ENCODE peak calls at places on chromosomes 1 and 21, in ten cellular contexts. One of them, this sample, is unnamed.
A peak's percentile ranks its signal among the peaks of the same experiment; 100 is the strongest.

GRCh38 chr21:32698971-32699693 is 28.7 kb downstream of the SYNJ1 start:
- DNase-seq in SJSA1: no peak
- DNase-seq in activated CD4-positive, alpha-beta T cell treated with anti-CD3 and anti-CD28 coated beads, Interleukin-2, amount 10 ng/mL, durations not matched to agents 24 days and 14 days: peak; percentile 45
- DNase-seq in activated T-cell treated with anti-CD3 and anti-CD28 coated beads, Interleukin-2, amount 50 U/mL, for 1 hour: no peak
- DNase-seq in Right ventricle myocardium superior: no peak
- DNase-seq in lower leg skin: no peak
- DNase-seq in CD4-positive, alpha-beta memory T cell: no peak
- DNase-seq in stimulated activated naive CD4-positive, alpha-beta T cell treated with Interleukin-2 at 50 U/mL for 16 hours: no peak
- DNase-seq in H7: no peak
- DNase-seq in HFFc6: no peak
- DNase-seq in this sample: no peak

GRCh38 chr1:159141584-159142518 is 29.6 kb upstream of the CADM3 start:
- DNase-seq in SJSA1: no peak
- DNase-seq in activated CD4-positive, alpha-beta T cell treated with anti-CD3 and anti-CD28 coated beads, Interleukin-2, amount 10 ng/mL, durations not matched to agents 24 days and 14 days: no peak
- DNase-seq in activated T-cell treated with anti-CD3 and anti-CD28 coated beads, Interleukin-2, amount 50 U/mL, for 1 hour: no peak
- DNase-seq in Right ventricle myocardium superior: no peak
- DNase-seq in lower leg skin: no peak
- DNase-seq in CD4-positive, alpha-beta memory T cell: no peak
- DNase-seq in stimulated activated naive CD4-positive, alpha-beta T cell treated with Interleukin-2 at 50 U/mL for 16 hours: no peak
- DNase-seq in H7: peak; percentile 44
- DNase-seq in HFFc6: peak; percentile 66
- DNase-seq in this sample: no peak

GRCh38 chr1:204326891-204327290 is 32.8 kb downstream of the PLEKHA6 start:
- DNase-seq in SJSA1: no peak
- DNase-seq in activated CD4-positive, alpha-beta T cell treated with anti-CD3 and anti-CD28 coated beads, Interleukin-2, amount 10 ng/mL, durations not matched to agents 24 days and 14 days: no peak
- DNase-seq in activated T-cell treated with anti-CD3 and anti-CD28 coated beads, Interleukin-2, amount 50 U/mL, for 1 hour: no peak
- DNase-seq in Right ventricle myocardium superior: no peak
- DNase-seq in lower leg skin: no peak
- DNase-seq in CD4-positive, alpha-beta memory T cell: no peak
- DNase-seq in stimulated activated naive CD4-positive, alpha-beta T cell treated with Interleukin-2 at 50 U/mL for 16 hours: no peak
- DNase-seq in H7: no peak
- DNase-seq in HFFc6: no peak
- DNase-seq in this sample: no peak

GRCh38 chr21:39103689-39104088 is 79.6 kb downstream of the PSMG1 start:
- DNase-seq in SJSA1: no peak
- DNase-seq in activated CD4-positive, alpha-beta T cell treated with anti-CD3 and anti-CD28 coated beads, Interleukin-2, amount 10 ng/mL, durations not matched to agents 24 days and 14 days: no peak
- DNase-seq in activated T-cell treated with anti-CD3 and anti-CD28 coated beads, Interleukin-2, amount 50 U/mL, for 1 hour: no peak
- DNase-seq in Right ventricle myocardium superior: no peak
- DNase-seq in lower leg skin: no peak
- DNase-seq in CD4-positive, alpha-beta memory T cell: no peak
- DNase-seq in stimulated activated naive CD4-positive, alpha-beta T cell treated with Interleukin-2 at 50 U/mL for 16 hours: no peak
- DNase-seq in H7: no peak
- DNase-seq in HFFc6: peak; percentile 28
- DNase-seq in this sample: peak; percentile 84

GRCh38 chr1:85313888-85314696 is 37.7 kb upstream of the BCL10 start:
- DNase-seq in SJSA1: peak; percentile 87
- DNase-seq in activated CD4-positive, alpha-beta T cell treated with anti-CD3 and anti-CD28 coated beads, Interleukin-2, amount 10 ng/mL, durations not matched to agents 24 days and 14 days: no peak
- DNase-seq in activated T-cell treated with anti-CD3 and anti-CD28 coated beads, Interleukin-2, amount 50 U/mL, for 1 hour: no peak
- DNase-seq in Right ventricle myocardium superior: no peak
- DNase-seq in lower leg skin: peak; percentile 58
- DNase-seq in CD4-positive, alpha-beta memory T cell: no peak
- DNase-seq in stimulated activated naive CD4-positive, alpha-beta T cell treated with Interleukin-2 at 50 U/mL for 16 hours: no peak
- DNase-seq in H7: no peak
- DNase-seq in HFFc6: peak; percentile 96
- DNase-seq in this sample: peak; percentile 76

GRCh38 chr1:234743866-234744581 is 134.0 kb upstream of the IRF2BP2 start:
- DNase-seq in SJSA1: peak; percentile 59
- DNase-seq in activated CD4-positive, alpha-beta T cell treated with anti-CD3 and anti-CD28 coated beads, Interleukin-2, amount 10 ng/mL, durations not matched to agents 24 days and 14 days: no peak
- DNase-seq in activated T-cell treated with anti-CD3 and anti-CD28 coated beads, Interleukin-2, amount 50 U/mL, for 1 hour: no peak
- DNase-seq in Right ventricle myocardium superior: no peak
- DNase-seq in lower leg skin: no peak
- DNase-seq in CD4-positive, alpha-beta memory T cell: no peak
- DNase-seq in stimulated activated naive CD4-positive, alpha-beta T cell treated with Interleukin-2 at 50 U/mL for 16 hours: no peak
- DNase-seq in H7: peak; percentile 72
- DNase-seq in HFFc6: no peak
- DNase-seq in this sample: no peak

GRCh38 chr1:25502957-25503356 is 40.4 kb upstream of the LDLRAP1 start:
- DNase-seq in SJSA1: no peak
- DNase-seq in activated CD4-positive, alpha-beta T cell treated with anti-CD3 and anti-CD28 coated beads, Interleukin-2, amount 10 ng/mL, durations not matched to agents 24 days and 14 days: no peak
- DNase-seq in activated T-cell treated with anti-CD3 and anti-CD28 coated beads, Interleukin-2, amount 50 U/mL, for 1 hour: no peak
- DNase-seq in Right ventricle myocardium superior: no peak
- DNase-seq in lower leg skin: no peak
- DNase-seq in CD4-positive, alpha-beta memory T cell: no peak
- DNase-seq in stimulated activated naive CD4-positive, alpha-beta T cell treated with Interleukin-2 at 50 U/mL for 16 hours: no peak
- DNase-seq in H7: no peak
- DNase-seq in HFFc6: peak; percentile 10
- DNase-seq in this sample: peak; percentile 56

GRCh38 chr1:4868521-4868920 is 214.1 kb downstream of the AJAP1 start:
- DNase-seq in SJSA1: no peak
- DNase-seq in activated CD4-positive, alpha-beta T cell treated with anti-CD3 and anti-CD28 coated beads, Interleukin-2, amount 10 ng/mL, durations not matched to agents 24 days and 14 days: no peak
- DNase-seq in activated T-cell treated with anti-CD3 and anti-CD28 coated beads, Interleukin-2, amount 50 U/mL, for 1 hour: no peak
- DNase-seq in Right ventricle myocardium superior: no peak
- DNase-seq in lower leg skin: no peak
- DNase-seq in CD4-positive, alpha-beta memory T cell: no peak
- DNase-seq in stimulated activated naive CD4-positive, alpha-beta T cell treated with Interleukin-2 at 50 U/mL for 16 hours: no peak
- DNase-seq in H7: no peak
- DNase-seq in HFFc6: no peak
- DNase-seq in this sample: no peak

GRCh38 chr1:91564888-91565700 is 64.4 kb downstream of the CDC7 start:
- DNase-seq in SJSA1: no peak
- DNase-seq in activated CD4-positive, alpha-beta T cell treated with anti-CD3 and anti-CD28 coated beads, Interleukin-2, amount 10 ng/mL, durations not matched to agents 24 days and 14 days: no peak
- DNase-seq in activated T-cell treated with anti-CD3 and anti-CD28 coated beads, Interleukin-2, amount 50 U/mL, for 1 hour: no peak
- DNase-seq in Right ventricle myocardium superior: no peak
- DNase-seq in lower leg skin: peak; percentile 63
- DNase-seq in CD4-positive, alpha-beta memory T cell: no peak
- DNase-seq in stimulated activated naive CD4-positive, alpha-beta T cell treated with Interleukin-2 at 50 U/mL for 16 hours: no peak
- DNase-seq in H7: peak; percentile 47
- DNase-seq in HFFc6: peak; percentile 10
- DNase-seq in this sample: no peak

GRCh38 chr1:94947453-94947852 is 20.5 kb upstream of the CNN3 start:
- DNase-seq in SJSA1: no peak
- DNase-seq in activated CD4-positive, alpha-beta T cell treated with anti-CD3 and anti-CD28 coated beads, Interleukin-2, amount 10 ng/mL, durations not matched to agents 24 days and 14 days: no peak
- DNase-seq in activated T-cell treated with anti-CD3 and anti-CD28 coated beads, Interleukin-2, amount 50 U/mL, for 1 hour: no peak
- DNase-seq in Right ventricle myocardium superior: no peak
- DNase-seq in lower leg skin: no peak
- DNase-seq in CD4-positive, alpha-beta memory T cell: no peak
- DNase-seq in stimulated activated naive CD4-positive, alpha-beta T cell treated with Interleukin-2 at 50 U/mL for 16 hours: no peak
- DNase-seq in H7: no peak
- DNase-seq in HFFc6: peak; percentile 81
- DNase-seq in this sample: peak; percentile 78

GRCh38 chr21:34191876-34192275 is 118.5 kb downstream of the MRPS6 start:
- DNase-seq in SJSA1: no peak
- DNase-seq in activated CD4-positive, alpha-beta T cell treated with anti-CD3 and anti-CD28 coated beads, Interleukin-2, amount 10 ng/mL, durations not matched to agents 24 days and 14 days: peak; percentile 53
- DNase-seq in activated T-cell treated with anti-CD3 and anti-CD28 coated beads, Interleukin-2, amount 50 U/mL, for 1 hour: no peak
- DNase-seq in Right ventricle myocardium superior: no peak
- DNase-seq in lower leg skin: no peak
- DNase-seq in CD4-positive, alpha-beta memory T cell: no peak
- DNase-seq in stimulated activated naive CD4-positive, alpha-beta T cell treated with Interleukin-2 at 50 U/mL for 16 hours: no peak
- DNase-seq in H7: no peak
- DNase-seq in HFFc6: no peak
- DNase-seq in this sample: no peak

GRCh38 chr1:110067429-110067956 is 3.0 kb downstream of the ALX3 start:
- DNase-seq in SJSA1: no peak
- DNase-seq in activated CD4-positive, alpha-beta T cell treated with anti-CD3 and anti-CD28 coated beads, Interleukin-2, amount 10 ng/mL, durations not matched to agents 24 days and 14 days: no peak
- DNase-seq in activated T-cell treated with anti-CD3 and anti-CD28 coated beads, Interleukin-2, amount 50 U/mL, for 1 hour: no peak
- DNase-seq in Right ventricle myocardium superior: no peak
- DNase-seq in lower leg skin: no peak
- DNase-seq in CD4-positive, alpha-beta memory T cell: no peak
- DNase-seq in stimulated activated naive CD4-positive, alpha-beta T cell treated with Interleukin-2 at 50 U/mL for 16 hours: no peak
- DNase-seq in H7: peak; percentile 82
- DNase-seq in HFFc6: no peak
- DNase-seq in this sample: peak; percentile 24

GRCh38 chr1:244391761-244392160 is 59.9 kb downstream of the ADSS2 start:
- DNase-seq in SJSA1: no peak
- DNase-seq in activated CD4-positive, alpha-beta T cell treated with anti-CD3 and anti-CD28 coated beads, Interleukin-2, amount 10 ng/mL, durations not matched to agents 24 days and 14 days: no peak
- DNase-seq in activated T-cell treated with anti-CD3 and anti-CD28 coated beads, Interleukin-2, amount 50 U/mL, for 1 hour: no peak
- DNase-seq in Right ventricle myocardium superior: no peak
- DNase-seq in lower leg skin: no peak
- DNase-seq in CD4-positive, alpha-beta memory T cell: no peak
- DNase-seq in stimulated activated naive CD4-positive, alpha-beta T cell treated with Interleukin-2 at 50 U/mL for 16 hours: no peak
- DNase-seq in H7: no peak
- DNase-seq in HFFc6: peak; percentile 68
- DNase-seq in this sample: peak; percentile 54

GRCh38 chr1:12001249-12001917 is 17.9 kb upstream of the MIIP start:
- DNase-seq in SJSA1: no peak
- DNase-seq in activated CD4-positive, alpha-beta T cell treated with anti-CD3 and anti-CD28 coated beads, Interleukin-2, amount 10 ng/mL, durations not matched to agents 24 days and 14 days: peak; percentile 87
- DNase-seq in activated T-cell treated with anti-CD3 and anti-CD28 coated beads, Interleukin-2, amount 50 U/mL, for 1 hour: peak; percentile 28
- DNase-seq in Right ventricle myocardium superior: peak; percentile 42
- DNase-seq in lower leg skin: no peak
- DNase-seq in CD4-positive, alpha-beta memory T cell: no peak
- DNase-seq in stimulated activated naive CD4-positive, alpha-beta T cell treated with Interleukin-2 at 50 U/mL for 16 hours: peak; percentile 40
- DNase-seq in H7: peak; percentile 83
- DNase-seq in HFFc6: no peak
- DNase-seq in this sample: peak; percentile 56

GRCh38 chr1:172882791-172883386 is 167.9 kb downstream of the TNFSF18 start:
- DNase-seq in SJSA1: no peak
- DNase-seq in activated CD4-positive, alpha-beta T cell treated with anti-CD3 and anti-CD28 coated beads, Interleukin-2, amount 10 ng/mL, durations not matched to agents 24 days and 14 days: no peak
- DNase-seq in activated T-cell treated with anti-CD3 and anti-CD28 coated beads, Interleukin-2, amount 50 U/mL, for 1 hour: no peak
- DNase-seq in Right ventricle myocardium superior: no peak
- DNase-seq in lower leg skin: no peak
- DNase-seq in CD4-positive, alpha-beta memory T cell: no peak
- DNase-seq in stimulated activated naive CD4-positive, alpha-beta T cell treated with Interleukin-2 at 50 U/mL for 16 hours: no peak
- DNase-seq in H7: no peak
- DNase-seq in HFFc6: no peak
- DNase-seq in this sample: no peak

GRCh38 chr1:231315887-231316286 is 21.8 kb downstream of the EXOC8 start:
- DNase-seq in SJSA1: peak; percentile 56
- DNase-seq in activated CD4-positive, alpha-beta T cell treated with anti-CD3 and anti-CD28 coated beads, Interleukin-2, amount 10 ng/mL, durations not matched to agents 24 days and 14 days: peak; percentile 84
- DNase-seq in activated T-cell treated with anti-CD3 and anti-CD28 coated beads, Interleukin-2, amount 50 U/mL, for 1 hour: peak; percentile 48
- DNase-seq in Right ventricle myocardium superior: no peak
- DNase-seq in lower leg skin: no peak
- DNase-seq in CD4-positive, alpha-beta memory T cell: no peak
- DNase-seq in stimulated activated naive CD4-positive, alpha-beta T cell treated with Interleukin-2 at 50 U/mL for 16 hours: peak; percentile 3
- DNase-seq in H7: peak; percentile 80
- DNase-seq in HFFc6: no peak
- DNase-seq in this sample: peak; percentile 34

GRCh38 chr1:194225781-194226180 is 1039.4 kb upstream of the B3GALT2 start:
- DNase-seq in SJSA1: no peak
- DNase-seq in activated CD4-positive, alpha-beta T cell treated with anti-CD3 and anti-CD28 coated beads, Interleukin-2, amount 10 ng/mL, durations not matched to agents 24 days and 14 days: no peak
- DNase-seq in activated T-cell treated with anti-CD3 and anti-CD28 coated beads, Interleukin-2, amount 50 U/mL, for 1 hour: no peak
- DNase-seq in Right ventricle myocardium superior: no peak
- DNase-seq in lower leg skin: no peak
- DNase-seq in CD4-positive, alpha-beta memory T cell: peak; percentile 44
- DNase-seq in stimulated activated naive CD4-positive, alpha-beta T cell treated with Interleukin-2 at 50 U/mL for 16 hours: no peak
- DNase-seq in H7: no peak
- DNase-seq in HFFc6: no peak
- DNase-seq in this sample: no peak

GRCh38 chr1:21261551-21262281 is 28.5 kb downstream of the ECE1 start:
- DNase-seq in SJSA1: peak; percentile 91
- DNase-seq in activated CD4-positive, alpha-beta T cell treated with anti-CD3 and anti-CD28 coated beads, Interleukin-2, amount 10 ng/mL, durations not matched to agents 24 days and 14 days: peak; percentile 63
- DNase-seq in activated T-cell treated with anti-CD3 and anti-CD28 coated beads, Interleukin-2, amount 50 U/mL, for 1 hour: no peak
- DNase-seq in Right ventricle myocardium superior: peak; percentile 81
- DNase-seq in lower leg skin: peak; percentile 72
- DNase-seq in CD4-positive, alpha-beta memory T cell: no peak
- DNase-seq in stimulated activated naive CD4-positive, alpha-beta T cell treated with Interleukin-2 at 50 U/mL for 16 hours: no peak
- DNase-seq in H7: no peak
- DNase-seq in HFFc6: peak; percentile 96
- DNase-seq in this sample: peak; percentile 100

GRCh38 chr1:44326821-44327465 is 28.1 kb downstream of the ERI3 start:
- DNase-seq in SJSA1: no peak
- DNase-seq in activated CD4-positive, alpha-beta T cell treated with anti-CD3 and anti-CD28 coated beads, Interleukin-2, amount 10 ng/mL, durations not matched to agents 24 days and 14 days: no peak
- DNase-seq in activated T-cell treated with anti-CD3 and anti-CD28 coated beads, Interleukin-2, amount 50 U/mL, for 1 hour: no peak
- DNase-seq in Right ventricle myocardium superior: no peak
- DNase-seq in lower leg skin: no peak
- DNase-seq in CD4-positive, alpha-beta memory T cell: no peak
- DNase-seq in stimulated activated naive CD4-positive, alpha-beta T cell treated with Interleukin-2 at 50 U/mL for 16 hours: no peak
- DNase-seq in H7: no peak
- DNase-seq in HFFc6: no peak
- DNase-seq in this sample: no peak

GRCh38 chr1:172582889-172583288 is 49.9 kb downstream of the SUCO start:
- DNase-seq in SJSA1: no peak
- DNase-seq in activated CD4-positive, alpha-beta T cell treated with anti-CD3 and anti-CD28 coated beads, Interleukin-2, amount 10 ng/mL, durations not matched to agents 24 days and 14 days: no peak
- DNase-seq in activated T-cell treated with anti-CD3 and anti-CD28 coated beads, Interleukin-2, amount 50 U/mL, for 1 hour: no peak
- DNase-seq in Right ventricle myocardium superior: no peak
- DNase-seq in lower leg skin: no peak
- DNase-seq in CD4-positive, alpha-beta memory T cell: no peak
- DNase-seq in stimulated activated naive CD4-positive, alpha-beta T cell treated with Interleukin-2 at 50 U/mL for 16 hours: no peak
- DNase-seq in H7: no peak
- DNase-seq in HFFc6: no peak
- DNase-seq in this sample: no peak

GRCh38 chr1:14113841-14114567 is 414.0 kb downstream of the PRDM2 start:
- DNase-seq in SJSA1: no peak
- DNase-seq in activated CD4-positive, alpha-beta T cell treated with anti-CD3 and anti-CD28 coated beads, Interleukin-2, amount 10 ng/mL, durations not matched to agents 24 days and 14 days: peak; percentile 57
- DNase-seq in activated T-cell treated with anti-CD3 and anti-CD28 coated beads, Interleukin-2, amount 50 U/mL, for 1 hour: no peak
- DNase-seq in Right ventricle myocardium superior: no peak
- DNase-seq in lower leg skin: no peak
- DNase-seq in CD4-positive, alpha-beta memory T cell: no peak
- DNase-seq in stimulated activated naive CD4-positive, alpha-beta T cell treated with Interleukin-2 at 50 U/mL for 16 hours: no peak
- DNase-seq in H7: peak; percentile 67
- DNase-seq in HFFc6: no peak
- DNase-seq in this sample: no peak

GRCh38 chr1:160806109-160806665 is 10.2 kb downstream of the LY9 start:
- DNase-seq in SJSA1: no peak
- DNase-seq in activated CD4-positive, alpha-beta T cell treated with anti-CD3 and anti-CD28 coated beads, Interleukin-2, amount 10 ng/mL, durations not matched to agents 24 days and 14 days: no peak
- DNase-seq in activated T-cell treated with anti-CD3 and anti-CD28 coated beads, Interleukin-2, amount 50 U/mL, for 1 hour: no peak
- DNase-seq in Right ventricle myocardium superior: no peak
- DNase-seq in lower leg skin: no peak
- DNase-seq in CD4-positive, alpha-beta memory T cell: no peak
- DNase-seq in stimulated activated naive CD4-positive, alpha-beta T cell treated with Interleukin-2 at 50 U/mL for 16 hours: no peak
- DNase-seq in H7: peak; percentile 12
- DNase-seq in HFFc6: no peak
- DNase-seq in this sample: no peak

GRCh38 chr21:27813750-27814149 is 846.9 kb upstream of the ADAMTS5 start:
- DNase-seq in SJSA1: no peak
- DNase-seq in activated CD4-positive, alpha-beta T cell treated with anti-CD3 and anti-CD28 coated beads, Interleukin-2, amount 10 ng/mL, durations not matched to agents 24 days and 14 days: no peak
- DNase-seq in activated T-cell treated with anti-CD3 and anti-CD28 coated beads, Interleukin-2, amount 50 U/mL, for 1 hour: no peak
- DNase-seq in Right ventricle myocardium superior: peak; percentile 49
- DNase-seq in lower leg skin: no peak
- DNase-seq in CD4-positive, alpha-beta memory T cell: no peak
- DNase-seq in stimulated activated naive CD4-positive, alpha-beta T cell treated with Interleukin-2 at 50 U/mL for 16 hours: no peak
- DNase-seq in H7: no peak
- DNase-seq in HFFc6: no peak
- DNase-seq in this sample: no peak

GRCh38 chr1:244273845-244274619 is 177.7 kb downstream of the ADSS2 start:
- DNase-seq in SJSA1: peak; percentile 93
- DNase-seq in activated CD4-positive, alpha-beta T cell treated with anti-CD3 and anti-CD28 coated beads, Interleukin-2, amount 10 ng/mL, durations not matched to agents 24 days and 14 days: no peak
- DNase-seq in activated T-cell treated with anti-CD3 and anti-CD28 coated beads, Interleukin-2, amount 50 U/mL, for 1 hour: no peak
- DNase-seq in Right ventricle myocardium superior: peak; percentile 66
- DNase-seq in lower leg skin: no peak
- DNase-seq in CD4-positive, alpha-beta memory T cell: no peak
- DNase-seq in stimulated activated naive CD4-positive, alpha-beta T cell treated with Interleukin-2 at 50 U/mL for 16 hours: no peak
- DNase-seq in H7: no peak
- DNase-seq in HFFc6: peak; percentile 96
- DNase-seq in this sample: peak; percentile 94

GRCh38 chr1:157233131-157233530 is 94.9 kb upstream of the ETV3 start:
- DNase-seq in SJSA1: no peak
- DNase-seq in activated CD4-positive, alpha-beta T cell treated with anti-CD3 and anti-CD28 coated beads, Interleukin-2, amount 10 ng/mL, durations not matched to agents 24 days and 14 days: no peak
- DNase-seq in activated T-cell treated with anti-CD3 and anti-CD28 coated beads, Interleukin-2, amount 50 U/mL, for 1 hour: no peak
- DNase-seq in Right ventricle myocardium superior: no peak
- DNase-seq in lower leg skin: no peak
- DNase-seq in CD4-positive, alpha-beta memory T cell: no peak
- DNase-seq in stimulated activated naive CD4-positive, alpha-beta T cell treated with Interleukin-2 at 50 U/mL for 16 hours: no peak
- DNase-seq in H7: no peak
- DNase-seq in HFFc6: no peak
- DNase-seq in this sample: no peak

GRCh38 chr1:203076031-203076511 is 9.7 kb downstream of the MYOG start:
- DNase-seq in SJSA1: no peak
- DNase-seq in activated CD4-positive, alpha-beta T cell treated with anti-CD3 and anti-CD28 coated beads, Interleukin-2, amount 10 ng/mL, durations not matched to agents 24 days and 14 days: no peak
- DNase-seq in activated T-cell treated with anti-CD3 and anti-CD28 coated beads, Interleukin-2, amount 50 U/mL, for 1 hour: no peak
- DNase-seq in Right ventricle myocardium superior: peak; percentile 59
- DNase-seq in lower leg skin: no peak
- DNase-seq in CD4-positive, alpha-beta memory T cell: no peak
- DNase-seq in stimulated activated naive CD4-positive, alpha-beta T cell treated with Interleukin-2 at 50 U/mL for 16 hours: no peak
- DNase-seq in H7: peak; percentile 83
- DNase-seq in HFFc6: no peak
- DNase-seq in this sample: no peak

GRCh38 chr1:31617218-31617916 is at the start of gene HCRTR1:
- DNase-seq in SJSA1: no peak
- DNase-seq in activated CD4-positive, alpha-beta T cell treated with anti-CD3 and anti-CD28 coated beads, Interleukin-2, amount 10 ng/mL, durations not matched to agents 24 days and 14 days: no peak
- DNase-seq in activated T-cell treated with anti-CD3 and anti-CD28 coated beads, Interleukin-2, amount 50 U/mL, for 1 hour: no peak
- DNase-seq in Right ventricle myocardium superior: no peak
- DNase-seq in lower leg skin: no peak
- DNase-seq in CD4-positive, alpha-beta memory T cell: no peak
- DNase-seq in stimulated activated naive CD4-positive, alpha-beta T cell treated with Interleukin-2 at 50 U/mL for 16 hours: no peak
- DNase-seq in H7: peak; percentile 81
- DNase-seq in HFFc6: no peak
- DNase-seq in this sample: no peak

GRCh38 chr1:217747156-217747769 is 116.1 kb downstream of the SPATA17 start:
- DNase-seq in SJSA1: no peak
- DNase-seq in activated CD4-positive, alpha-beta T cell treated with anti-CD3 and anti-CD28 coated beads, Interleukin-2, amount 10 ng/mL, durations not matched to agents 24 days and 14 days: no peak
- DNase-seq in activated T-cell treated with anti-CD3 and anti-CD28 coated beads, Interleukin-2, amount 50 U/mL, for 1 hour: no peak
- DNase-seq in Right ventricle myocardium superior: no peak
- DNase-seq in lower leg skin: no peak
- DNase-seq in CD4-positive, alpha-beta memory T cell: no peak
- DNase-seq in stimulated activated naive CD4-positive, alpha-beta T cell treated with Interleukin-2 at 50 U/mL for 16 hours: no peak
- DNase-seq in H7: no peak
- DNase-seq in HFFc6: peak; percentile 41
- DNase-seq in this sample: peak; percentile 33